ENCODE peak calls at places on chromosomes 1 and 21, in six cellular contexts. One of them, this sample, is unnamed.

GRCh38 chr1:5918275-5918649 is 74.0 kb downstream of the NPHP4 start:
- ATAC-seq in GM12878: no peak
- ATAC-seq in upper lobe of left lung: no peak
- ATAC-seq in HepG2: no peak
- ATAC-seq in A549: no peak
- ATAC-seq in K562: no peak
- ATAC-seq in this sample: no peak

GRCh38 chr21:32813265-32813903 is 41.8 kb upstream of the PAXBP1 start:
- ATAC-seq in upper lobe of left lung: no peak
- ATAC-seq in GM12878: no peak
- ATAC-seq in K562: no peak
- ATAC-seq in A549: no peak
- ATAC-seq in HepG2: no peak
- ATAC-seq in this sample: no peak

GRCh38 chr1:27616441-27616840 is 12.5 kb upstream of the AHDC1 start:
- ATAC-seq in GM12878: no peak
- ATAC-seq in K562: peak; percentile 50
- ATAC-seq in HepG2: peak; percentile 26
- ATAC-seq in A549: no peak
- ATAC-seq in upper lobe of left lung: no peak
- ATAC-seq in this sample: no peak

GRCh38 chr1:160069460-160070231 is at the start of gene KCNJ10:
- ATAC-seq in A549: peak; percentile 72
- ATAC-seq in HepG2: peak; percentile 17
- ATAC-seq in K562: peak; percentile 52
- ATAC-seq in upper lobe of left lung: peak; percentile 5
- ATAC-seq in GM12878: no peak
- ATAC-seq in this sample: no peak

GRCh38 chr1:5565281-5565680 is 426.9 kb downstream of the NPHP4 start:
- ATAC-seq in K562: no peak
- ATAC-seq in upper lobe of left lung: no peak
- ATAC-seq in GM12878: no peak
- ATAC-seq in HepG2: no peak
- ATAC-seq in A549: no peak
- ATAC-seq in this sample: no peak

GRCh38 chr1:157773723-157774350 is 3.1 kb downstream of the FCRL2 start:
- ATAC-seq in HepG2: peak; percentile 81
- ATAC-seq in upper lobe of left lung: no peak
- ATAC-seq in GM12878: peak; percentile 89
- ATAC-seq in A549: peak; percentile 72
- ATAC-seq in K562: peak; percentile 71
- ATAC-seq in this sample: no peak

GRCh38 chr1:209697082-209697481 is 7.6 kb upstream of the HSD11B1 start:
- ATAC-seq in HepG2: no peak
- ATAC-seq in K562: peak; percentile 36
- ATAC-seq in upper lobe of left lung: no peak
- ATAC-seq in A549: no peak
- ATAC-seq in GM12878: no peak
- ATAC-seq in this sample: no peak

GRCh38 chr21:34579411-34579810 is 35.5 kb downstream of the RCAN1 start:
- ATAC-seq in A549: no peak
- ATAC-seq in K562: no peak
- ATAC-seq in upper lobe of left lung: no peak
- ATAC-seq in HepG2: no peak
- ATAC-seq in GM12878: no peak
- ATAC-seq in this sample: no peak

GRCh38 chr1:37323486-37324377 is 150.6 kb upstream of the ZC3H12A start:
- ATAC-seq in A549: peak; percentile 47
- ATAC-seq in HepG2: no peak
- ATAC-seq in upper lobe of left lung: no peak
- ATAC-seq in K562: peak; percentile 72
- ATAC-seq in GM12878: no peak
- ATAC-seq in this sample: no peak

GRCh38 chr1:43303477-43304286 is 2.9 kb downstream of the TIE1 start:
- ATAC-seq in HepG2: peak; percentile 38
- ATAC-seq in GM12878: no peak
- ATAC-seq in A549: no peak
- ATAC-seq in upper lobe of left lung: no peak
- ATAC-seq in K562: no peak
- ATAC-seq in this sample: no peak

GRCh38 chr1:232038704-232039103 is 412.1 kb downstream of the DISC1 start:
- ATAC-seq in GM12878: no peak
- ATAC-seq in K562: no peak
- ATAC-seq in A549: no peak
- ATAC-seq in HepG2: no peak
- ATAC-seq in upper lobe of left lung: no peak
- ATAC-seq in this sample: no peak

GRCh38 chr21:45845063-45845789 is 136.3 kb upstream of the COL6A1 start:
- ATAC-seq in K562: no peak
- ATAC-seq in A549: no peak
- ATAC-seq in HepG2: no peak
- ATAC-seq in GM12878: no peak
- ATAC-seq in upper lobe of left lung: no peak
- ATAC-seq in this sample: no peak

GRCh38 chr1:61141288-61142044 is 59.1 kb downstream of the NFIA start:
- ATAC-seq in K562: peak; percentile 56
- ATAC-seq in A549: peak; percentile 57
- ATAC-seq in HepG2: no peak
- ATAC-seq in GM12878: no peak
- ATAC-seq in upper lobe of left lung: peak; percentile 17
- ATAC-seq in this sample: no peak

GRCh38 chr1:196558424-196558823 is 49.8 kb downstream of the KCNT2 start:
- ATAC-seq in GM12878: no peak
- ATAC-seq in K562: no peak
- ATAC-seq in A549: peak; percentile 68
- ATAC-seq in upper lobe of left lung: peak; percentile 77
- ATAC-seq in HepG2: no peak
- ATAC-seq in this sample: peak; percentile 89

GRCh38 chr1:242198421-242198820 is 199.5 kb upstream of the MAP1LC3C start:
- ATAC-seq in HepG2: no peak
- ATAC-seq in A549: no peak
- ATAC-seq in upper lobe of left lung: no peak
- ATAC-seq in GM12878: no peak
- ATAC-seq in K562: no peak
- ATAC-seq in this sample: no peak

GRCh38 chr1:107966550-107966949 is 1.6 kb upstream of the VAV3 start:
- ATAC-seq in upper lobe of left lung: no peak
- ATAC-seq in GM12878: no peak
- ATAC-seq in K562: no peak
- ATAC-seq in HepG2: no peak
- ATAC-seq in A549: no peak
- ATAC-seq in this sample: no peak

GRCh38 chr1:107963009-107963408 is 2.0 kb downstream of the VAV3 start:
- ATAC-seq in A549: no peak
- ATAC-seq in HepG2: no peak
- ATAC-seq in GM12878: no peak
- ATAC-seq in upper lobe of left lung: no peak
- ATAC-seq in K562: no peak
- ATAC-seq in this sample: no peak

GRCh38 chr1:107964397-107965111 is 426 bp downstream of the VAV3 start:
- ATAC-seq in GM12878: peak; percentile 17
- ATAC-seq in A549: peak; percentile 10
- ATAC-seq in upper lobe of left lung: peak; percentile 20
- ATAC-seq in HepG2: peak; percentile 12
- ATAC-seq in K562: no peak
- ATAC-seq in this sample: peak; percentile 13

GRCh38 chr1:107963601-107964396 is 1.2 kb downstream of the VAV3 start:
- ATAC-seq in GM12878: peak; percentile 75
- ATAC-seq in upper lobe of left lung: peak; percentile 60
- ATAC-seq in K562: no peak
- ATAC-seq in HepG2: no peak
- ATAC-seq in A549: no peak
- ATAC-seq in this sample: peak; percentile 8

GRCh38 chr1:107965112-107965991 is at the start of gene VAV3:
- ATAC-seq in HepG2: peak; percentile 87
- ATAC-seq in K562: no peak
- ATAC-seq in GM12878: peak; percentile 52
- ATAC-seq in upper lobe of left lung: peak; percentile 83
- ATAC-seq in A549: peak; percentile 90
- ATAC-seq in this sample: peak; percentile 60
- TF ChIP-seq EP300 in HepG2: no peak
- TF ChIP-seq EP300 in K562: no peak
- TF ChIP-seq EP300 in GM12878: no peak
- TF ChIP-seq EP300 in upper lobe of left lung: no peak
- TF ChIP-seq EP300 in A549: no peak
- TF ChIP-seq EP300 in this sample: no peak

GRCh38 chr1:94803106-94803505 is 17.1 kb upstream of the SLC44A3 start:
- ATAC-seq in A549: no peak
- ATAC-seq in upper lobe of left lung: no peak
- ATAC-seq in K562: no peak
- ATAC-seq in GM12878: no peak
- ATAC-seq in HepG2: no peak
- ATAC-seq in this sample: no peak

GRCh38 chr1:94805912-94806311 is 14.2 kb upstream of the SLC44A3 start:
- ATAC-seq in HepG2: no peak
- ATAC-seq in A549: peak; percentile 53
- ATAC-seq in upper lobe of left lung: peak; percentile 83
- ATAC-seq in K562: peak; percentile 72
- ATAC-seq in GM12878: peak; percentile 79
- ATAC-seq in this sample: peak; percentile 43

GRCh38 chr1:94804442-94804837 is 15.7 kb upstream of the SLC44A3 start:
- ATAC-seq in GM12878: no peak
- ATAC-seq in HepG2: no peak
- ATAC-seq in A549: no peak
- ATAC-seq in upper lobe of left lung: no peak
- ATAC-seq in K562: no peak
- ATAC-seq in this sample: no peak

GRCh38 chr1:94801919-94802546 is 18.1 kb upstream of the SLC44A3 start:
- ATAC-seq in K562: peak; percentile 83
- ATAC-seq in HepG2: peak; percentile 82
- ATAC-seq in upper lobe of left lung: peak; percentile 83
- ATAC-seq in A549: peak; percentile 96
- ATAC-seq in GM12878: peak; percentile 88
- ATAC-seq in this sample: peak; percentile 85

GRCh38 chr1:94803517-94804441 is 16.4 kb upstream of the SLC44A3 start:
- ATAC-seq in HepG2: peak; percentile 79
- ATAC-seq in upper lobe of left lung: peak; percentile 64
- ATAC-seq in K562: no peak
- ATAC-seq in GM12878: no peak
- ATAC-seq in A549: no peak
- ATAC-seq in this sample: peak; percentile 40
- H3K27ac ChIP-seq in HepG2: peak overlapping the region; percentile 70
- H3K27ac ChIP-seq in upper lobe of left lung: no peak overlapping the region
- H3K27ac ChIP-seq in K562: no peak overlapping the region
- H3K27ac ChIP-seq in GM12878: no peak overlapping the region
- H3K27ac ChIP-seq in A549: no peak overlapping the region
- H3K27ac ChIP-seq in this sample: peak overlapping the region; percentile 74

GRCh38 chr21:36841866-36842265 is 124.6 kb downstream of the HLCS start:
- ATAC-seq in A549: no peak
- ATAC-seq in K562: no peak
- ATAC-seq in upper lobe of left lung: no peak
- ATAC-seq in HepG2: no peak
- ATAC-seq in GM12878: no peak
- ATAC-seq in this sample: no peak
- TF ChIP-seq EP300 in A549: no peak
- TF ChIP-seq EP300 in K562: no peak
- TF ChIP-seq EP300 in upper lobe of left lung: no peak
- TF ChIP-seq EP300 in HepG2: no peak
- TF ChIP-seq EP300 in GM12878: no peak
- TF ChIP-seq EP300 in this sample: no peak

GRCh38 chr1:25800538-25801377 is 765 bp downstream of the SELENON start:
- ATAC-seq in upper lobe of left lung: peak; percentile 9
- ATAC-seq in GM12878: no peak
- ATAC-seq in K562: peak; percentile 20
- ATAC-seq in HepG2: peak; percentile 8
- ATAC-seq in A549: peak; percentile 9
- ATAC-seq in this sample: peak; percentile 1
- H3K27ac ChIP-seq in upper lobe of left lung: peak overlapping the region; percentile 79
- H3K27ac ChIP-seq in GM12878: no peak overlapping the region
- H3K27ac ChIP-seq in K562: no peak overlapping the region
- H3K27ac ChIP-seq in HepG2: no peak overlapping the region
- H3K27ac ChIP-seq in A549: peak overlapping the region; percentile 91
- H3K27ac ChIP-seq in this sample: peak overlapping the region; percentile 89